ENCODE peak calls at places on chromosomes 6 and 20, in nine cellular contexts. V, C, D, I, P, N, Q, A and U are unnamed samples. For H3K9me3 and H3K4me1, the result is how much of the 10 kb centered on the place peaks cover.

GRCh38 chr6:35044771-35045275 is 96.3 kb downstream of the TCP11 start:
- DNase-seq in V (no peak), C (no peak), D (no peak), I (peak), P (no peak), N (no peak), Q (no peak), A (no peak), U (no peak)

GRCh38 chr6:73666393-73666792 is 12.6 kb upstream of the SLC17A5 start:
- DNase-seq in V (no peak), C (no peak), D (no peak), I (no peak), P (no peak), N (no peak), Q (no peak), A (no peak), U (no peak)

GRCh38 chr20:38674178-38675133 is 49.8 kb upstream of the SLC32A1 start:
- DNase-seq in V (peak), C (peak), D (peak), I (no peak), P (peak), N (peak), Q (peak), A (no peak), U (no peak)

GRCh38 chr6:150336299-150336698 is 32.5 kb upstream of the IYD start:
- DNase-seq in V (no peak), C (peak), D (no peak), I (no peak), P (peak), N (peak), Q (no peak), A (no peak), U (no peak)

GRCh38 chr20:34815636-34816035 is 9.8 kb downstream of the NCOA6 start:
- DNase-seq in V (no peak), C (no peak), D (no peak), I (no peak), P (no peak), N (no peak), Q (no peak), A (no peak), U (no peak)

GRCh38 chr20:20466341-20466879 is 98.5 kb downstream of the INSM1 start:
- DNase-seq in V (no peak), C (no peak), D (no peak), I (no peak), P (no peak), N (peak), Q (no peak), A (no peak), U (no peak)

GRCh38 chr20:41038878-41039404 is 10.3 kb downstream of the TOP1 start:
- DNase-seq in V (no peak), C (peak), D (no peak), I (no peak), P (no peak), N (no peak), Q (no peak), A (no peak), U (no peak)

GRCh38 chr6:124658053-124658452 is 304.2 kb upstream of the RNF217 start:
- DNase-seq in V (no peak), C (no peak), D (no peak), I (no peak), P (no peak), N (no peak), Q (no peak), A (no peak), U (no peak)

GRCh38 chr20:37392441-37393195 is 46.7 kb downstream of the SRC start:
- DNase-seq in V (no peak), C (no peak), D (no peak), I (no peak), P (peak), N (no peak), Q (no peak), A (no peak), U (no peak)

GRCh38 chr6:137519629-137520176 is 25.5 kb upstream of the OLIG3 start:
- DNase-seq in V (no peak), C (no peak), D (no peak), I (no peak), P (peak), N (no peak), Q (no peak), A (no peak), U (no peak)

GRCh38 chr20:1401431-1401907 is 8.6 kb upstream of the FKBP1A start:
- DNase-seq in V (no peak), C (no peak), D (no peak), I (no peak), P (no peak), N (no peak), Q (no peak), A (no peak), U (no peak)

GRCh38 chr6:7556394-7557106 is 15.1 kb downstream of the DSP start:
- DNase-seq in V (no peak), C (no peak), D (no peak), I (no peak), P (no peak), N (no peak), Q (no peak), A (no peak), U (no peak)

GRCh38 chr6:4134841-4135664 is at the start of gene ECI2:
- DNase-seq in V (peak), C (peak), D (peak), I (no peak), P (peak), N (peak), Q (no peak), A (peak), U (no peak)

GRCh38 chr6:36245572-36246031 is 24.3 kb upstream of the PNPLA1 start:
- DNase-seq in V (no peak), C (peak), D (no peak), I (no peak), P (peak), N (no peak), Q (no peak), A (peak), U (no peak)

GRCh38 chr20:16828666-16829305 is 80.6 kb downstream of the OTOR start:
- DNase-seq in V (no peak), C (no peak), D (no peak), I (no peak), P (no peak), N (no peak), Q (no peak), A (no peak), U (no peak)

GRCh38 chr6:20377623-20378265 is 23.9 kb upstream of the E2F3 start:
- DNase-seq in V (no peak), C (no peak), D (no peak), I (no peak), P (no peak), N (peak), Q (no peak), A (no peak), U (no peak)

GRCh38 chr6:103177800-103178199 is 1681.9 kb downstream of the HACE1 start:
- DNase-seq in V (no peak), C (no peak), D (no peak), I (no peak), P (no peak), N (no peak), Q (no peak), A (no peak), U (no peak)

GRCh38 chr6:30283761-30284160 is 43.0 kb upstream of the TRIM39 start:
- DNase-seq in V (no peak), C (no peak), D (no peak), I (no peak), P (no peak), N (peak), Q (no peak), A (no peak), U (no peak)

GRCh38 chr6:30282522-30282921 is 44.2 kb upstream of the TRIM39 start:
- DNase-seq in V (no peak), C (no peak), D (no peak), I (no peak), P (no peak), N (no peak), Q (no peak), A (no peak), U (no peak)

GRCh38 chr6:30287139-30287538 is 39.6 kb upstream of the TRIM39 start:
- DNase-seq in V (no peak), C (no peak), D (no peak), I (no peak), P (no peak), N (no peak), Q (no peak), A (no peak), U (no peak)
- H3K9me3 ChIP-seq in V (under half), C (half or more), D (under half), I (under half), P (under half), N (under half), Q (under half), A (under half), U (under half)

DNA sequence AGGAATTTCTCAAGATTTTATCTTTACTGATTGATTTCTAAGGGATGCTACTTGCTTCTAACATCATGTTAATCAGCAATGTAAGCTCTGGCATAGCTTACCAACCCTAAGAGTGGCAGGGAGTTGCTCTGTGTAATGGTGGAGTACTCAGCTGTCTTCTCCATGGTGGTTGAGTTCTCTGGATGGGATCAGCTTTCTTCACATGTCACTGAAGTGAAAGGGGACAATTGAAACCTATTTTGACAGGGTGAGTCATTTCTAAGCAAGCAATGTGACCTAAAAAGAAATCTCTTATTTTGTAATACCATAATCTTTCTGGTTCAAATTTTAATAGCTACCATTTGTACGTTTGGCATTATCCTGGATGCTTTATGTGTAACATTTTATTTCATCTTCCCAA is 430.4 kb downstream of the GJA1 start:
- DNase-seq in V (no peak), C (no peak), D (no peak), I (no peak), P (no peak), N (no peak), Q (no peak), A (no peak), U (no peak)
- H3K27ac ChIP-seq in V (no peak), C (peak), D (no peak), I (no peak), P (no peak), N (no peak), Q (no peak), A (no peak), U (no peak)

GRCh38 chr6:130869681-130870080 is 42.5 kb downstream of the SMLR1 start:
- DNase-seq in V (no peak), C (no peak), D (no peak), I (no peak), P (no peak), N (no peak), Q (no peak), A (no peak), U (no peak)

GRCh38 chr6:130864344-130864743 is 37.1 kb downstream of the SMLR1 start:
- DNase-seq in V (no peak), C (no peak), D (no peak), I (no peak), P (no peak), N (no peak), Q (no peak), A (no peak), U (no peak)

GRCh38 chr6:130872250-130873095 is 45.3 kb downstream of the SMLR1 start:
- DNase-seq in V (peak), C (peak), D (peak), I (peak), P (peak), N (peak), Q (peak), A (peak), U (peak)

GRCh38 chr6:130865793-130866192 is 38.6 kb downstream of the SMLR1 start:
- DNase-seq in V (no peak), C (no peak), D (no peak), I (no peak), P (no peak), N (no peak), Q (no peak), A (no peak), U (no peak)

DNA sequence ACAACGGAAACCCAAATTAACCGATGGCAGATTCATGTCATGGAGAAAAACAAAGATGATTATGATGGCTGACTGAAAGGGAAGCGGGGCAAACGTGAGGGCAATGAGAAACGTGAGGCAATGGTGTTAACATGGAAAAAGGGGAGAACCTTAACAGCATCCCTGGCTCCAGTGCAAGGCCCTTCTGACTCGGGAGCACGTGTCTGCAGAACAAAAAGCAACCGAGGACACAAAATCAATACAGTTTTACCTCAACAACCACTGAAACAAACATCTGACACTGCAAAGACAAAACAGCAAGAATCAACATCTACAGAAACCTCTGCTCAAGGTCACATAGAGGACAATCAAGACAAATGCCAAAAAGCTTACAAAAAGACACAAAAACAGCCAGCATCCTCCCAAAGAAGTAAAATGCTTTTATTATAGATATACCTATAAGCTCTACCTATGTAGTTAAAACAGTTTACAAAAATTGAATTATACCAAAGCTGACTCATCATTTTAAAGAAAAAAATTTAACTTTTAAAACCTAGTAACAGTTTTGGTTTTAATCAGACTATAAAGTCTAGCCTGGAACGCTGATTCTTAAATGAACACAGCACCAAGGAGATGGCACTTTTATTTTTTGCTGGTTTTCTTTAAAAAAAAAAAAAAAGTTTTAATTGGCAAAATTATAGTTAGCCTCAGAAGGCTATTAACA is 43.1 kb downstream of the SMLR1 start:
- DNase-seq in V (no peak), C (no peak), D (no peak), I (no peak), P (no peak), N (no peak), Q (no peak), A (no peak), U (no peak)
- H3K4me1 ChIP-seq in V (under half), C (under half), D (under half), I (under half), P (under half), N (under half), Q (under half), A (under half), U (under half)

GRCh38 chr20:59873409-59873808 is 60.0 kb downstream of the SYCP2 start:
- DNase-seq in V (no peak), C (no peak), D (no peak), I (no peak), P (no peak), N (no peak), Q (no peak), A (no peak), U (no peak)
- H3K9me3 ChIP-seq in V (under half), C (under half), D (under half), I (under half), P (under half), N (under half), Q (under half), A (under half), U (under half)

GRCh38 chr6:52993461-52993860 is 1.6 kb downstream of the GSTA4 start:
- DNase-seq in V (no peak), C (no peak), D (no peak), I (no peak), P (no peak), N (no peak), Q (no peak), A (no peak), U (no peak)

GRCh38 chr6:52994031-52994788 is 874 bp downstream of the GSTA4 start:
- DNase-seq in V (no peak), C (peak), D (peak), I (peak), P (peak), N (peak), Q (no peak), A (peak), U (no peak)

GRCh38 chr6:52994789-52995078 is 350 bp downstream of the GSTA4 start:
- DNase-seq in V (no peak), C (peak), D (peak), I (peak), P (no peak), N (no peak), Q (no peak), A (peak), U (no peak)

GRCh38 chr6:52990342-52990741 is 4.7 kb downstream of the GSTA4 start:
- DNase-seq in V (no peak), C (peak), D (no peak), I (no peak), P (no peak), N (peak), Q (no peak), A (no peak), U (no peak)

GRCh38 chr6:52992980-52993379 is 2.1 kb downstream of the GSTA4 start:
- DNase-seq in V (no peak), C (no peak), D (no peak), I (no peak), P (no peak), N (peak), Q (no peak), A (no peak), U (no peak)
- H3K27ac ChIP-seq in V (no peak), C (peak), D (peak), I (peak), P (no peak), N (peak), Q (no peak), A (peak), U (no peak)

GRCh38 chr20:56631990-56632327 is 2.9 kb downstream of the TFAP2C start:
- DNase-seq in V (no peak), C (no peak), D (no peak), I (no peak), P (no peak), N (no peak), Q (no peak), A (no peak), U (no peak)

GRCh38 chr20:56631318-56631989 is 2.3 kb downstream of the TFAP2C start:
- DNase-seq in V (no peak), C (no peak), D (no peak), I (no peak), P (peak), N (no peak), Q (no peak), A (no peak), U (no peak)

GRCh38 chr20:56634735-56635422 is 5.8 kb downstream of the TFAP2C start:
- DNase-seq in V (no peak), C (no peak), D (no peak), I (no peak), P (peak), N (no peak), Q (no peak), A (no peak), U (no peak)

GRCh38 chr20:56636701-56637100 is 7.6 kb downstream of the TFAP2C start:
- DNase-seq in V (no peak), C (no peak), D (no peak), I (no peak), P (no peak), N (peak), Q (no peak), A (no peak), U (no peak)

DNA sequence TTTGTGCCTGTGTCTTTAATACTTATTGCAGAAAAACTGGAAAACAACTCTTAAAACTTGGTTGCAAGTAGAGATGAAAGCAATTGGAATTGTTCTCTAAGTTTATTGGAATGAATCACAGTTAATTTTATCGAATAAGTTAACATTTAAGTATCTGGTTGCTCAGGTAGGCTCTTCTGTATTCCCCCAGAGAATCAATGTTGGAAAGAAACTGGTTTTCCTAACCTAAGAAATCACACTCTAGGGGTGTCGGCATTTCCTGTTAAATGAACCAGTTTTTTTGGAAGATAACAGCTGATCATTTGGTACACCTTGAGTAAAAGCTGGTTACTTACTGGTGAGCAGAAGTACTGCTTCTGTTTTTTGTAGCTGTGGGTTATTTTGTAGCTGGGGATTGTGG is 5.2 kb downstream of the TFAP2C start:
- DNase-seq in V (no peak), C (no peak), D (no peak), I (no peak), P (no peak), N (no peak), Q (no peak), A (no peak), U (no peak)
- H3K4me1 ChIP-seq in V (under half), C (under half), D (under half), I (under half), P (under half), N (under half), Q (under half), A (under half), U (under half)

GRCh38 chr6:170076466-170077165 is 214.3 kb downstream of the DLL1 start:
- DNase-seq in V (no peak), C (no peak), D (peak), I (no peak), P (no peak), N (no peak), Q (no peak), A (peak), U (no peak)
- H3K9me3 ChIP-seq in V (under half), C (under half), D (under half), I (under half), P (under half), N (under half), Q (under half), A (under half), U (under half)

DNA sequence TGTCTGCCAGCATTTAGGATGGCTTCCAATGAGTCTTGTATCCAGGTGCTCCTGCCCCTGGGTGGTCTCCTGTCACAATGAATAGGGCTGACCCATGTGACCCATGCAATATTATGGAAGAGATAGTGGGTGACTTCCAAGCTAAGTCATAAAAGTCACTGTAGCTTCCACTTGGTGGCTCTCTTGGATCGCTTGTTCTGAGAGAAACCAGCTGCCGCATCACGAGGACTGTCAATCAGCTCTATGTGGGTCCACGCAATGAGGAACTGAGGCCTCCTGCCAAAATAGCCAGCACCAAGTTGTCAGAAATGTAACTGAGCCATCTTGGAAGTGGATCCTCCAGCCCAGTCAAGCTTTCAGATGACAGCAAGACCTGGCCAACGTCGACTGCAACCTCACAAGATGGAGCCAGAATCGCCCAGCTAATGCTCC is 14.9 kb upstream of the MATN4 start:
- DNase-seq in V (no peak), C (peak), D (peak), I (no peak), P (no peak), N (no peak), Q (no peak), A (no peak), U (no peak)
- H3K27ac ChIP-seq in V (no peak), C (no peak), D (peak), I (no peak), P (no peak), N (no peak), Q (no peak), A (no peak), U (no peak)